ENCODE peak calls at places on chromosomes 6 and 20, in ten cellular contexts. H is neuronal stem cell, M is upper lobe of right lung, N is keratinocyte, A is thoracic aorta, B is esophagus squamous epithelium, Y is breast epithelium, J is cardiac muscle cell, E is pancreas, C is adrenal gland. I is an unnamed sample.
A peak's percentile ranks its signal among the peaks of the same experiment; 100 is the strongest.

GRCh38 chr6:97465877-97466710 is 183.1 kb upstream of the MMS22L start:
- DNase-seq in H (peak; percentile 48), M (no peak), N (no peak), A (no peak), B (no peak), Y (no peak), J (peak; percentile 1), E (no peak), C (no peak), I (no peak)

GRCh38 chr6:53410508-53411258 is 61.9 kb upstream of the ELOVL5 start:
- DNase-seq in H (no peak), M (peak; percentile 73), N (no peak), A (no peak), B (peak; percentile 27), Y (no peak), J (peak; percentile 37), E (no peak), C (peak; percentile 70), I (peak; percentile 79)

GRCh38 chr6:118744261-118744941 is 93.0 kb upstream of the CEP85L start:
- DNase-seq in H (no peak), M (no peak), N (peak; percentile 35), A (no peak), B (no peak), Y (no peak), J (no peak), E (no peak), C (no peak), I (no peak)

GRCh38 chr6:39836621-39837020 is 44.4 kb downstream of the DAAM2 start:
- DNase-seq in H (no peak), M (no peak), N (no peak), A (no peak), B (no peak), Y (no peak), J (no peak), E (no peak), C (no peak), I (no peak)

GRCh38 chr20:22807646-22808045 is 223.3 kb upstream of the FOXA2 start:
- DNase-seq in H (no peak), M (no peak), N (no peak), A (no peak), B (no peak), Y (peak; percentile 54), J (no peak), E (peak; percentile 31), C (no peak), I (no peak)

GRCh38 chr6:148465654-148466053 is 123.0 kb downstream of the SASH1 start:
- DNase-seq in H (no peak), M (no peak), N (no peak), A (no peak), B (no peak), Y (no peak), J (no peak), E (no peak), C (no peak), I (no peak)

GRCh38 chr6:104505838-104506237 is 353.9 kb downstream of the HACE1 start:
- DNase-seq in H (no peak), M (no peak), N (no peak), A (no peak), B (no peak), Y (no peak), J (no peak), E (no peak), C (no peak), I (no peak)

GRCh38 chr6:132733288-132733687 is 19.4 kb upstream of the VNN1 start:
- DNase-seq in H (no peak), M (no peak), N (no peak), A (no peak), B (no peak), Y (no peak), J (no peak), E (no peak), C (no peak), I (no peak)

GRCh38 chr6:32288426-32288825 is 64.6 kb upstream of the NOTCH4 start:
- DNase-seq in H (no peak), M (no peak), N (no peak), A (no peak), B (no peak), Y (no peak), J (no peak), E (no peak), C (no peak), I (no peak)

DNA sequence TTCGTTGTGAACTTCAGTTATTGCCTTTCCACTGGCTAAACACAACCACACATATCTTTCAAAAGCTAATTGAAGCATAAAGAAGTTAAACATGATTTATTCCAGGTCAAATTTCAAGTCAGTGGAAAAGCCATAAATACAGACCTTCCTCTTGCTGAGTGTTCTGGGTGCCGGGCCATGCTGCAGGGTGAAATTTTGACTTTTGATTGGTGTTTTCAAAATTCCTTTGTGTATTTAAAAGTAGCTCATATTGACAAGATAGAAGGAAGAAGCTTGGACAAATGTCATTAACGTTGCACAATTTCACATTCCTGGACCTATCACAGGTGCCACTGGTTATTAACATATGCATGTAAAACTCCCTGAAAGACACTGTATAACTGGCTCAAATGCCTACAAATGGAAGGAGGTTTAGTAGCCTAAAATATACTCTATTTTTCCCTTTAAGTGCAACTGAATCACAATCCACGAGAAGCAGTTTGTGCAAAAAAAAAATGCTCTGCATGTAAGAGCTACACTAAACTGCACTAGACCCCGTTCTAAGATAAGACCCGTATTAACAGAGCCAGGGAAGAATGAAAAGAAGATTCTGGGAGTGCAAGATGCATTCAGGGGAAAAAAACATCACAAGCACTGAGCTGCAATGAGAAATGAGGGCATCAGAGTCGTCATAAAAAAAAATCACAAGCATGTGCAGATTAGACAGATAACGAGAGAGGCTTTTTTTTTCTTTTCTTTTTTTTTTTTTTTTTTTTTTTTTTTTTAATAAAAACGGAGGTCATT is 30.3 kb downstream of the ATXN1 start:
- DNase-seq in H (no peak), M (no peak), N (no peak), A (no peak), B (no peak), Y (no peak), J (peak; percentile 11), E (no peak), C (no peak), I (no peak)
- H3K4me1 ChIP-seq in H (no peaks in the 10 kb centered on the region), M (peaks cover 42% of the 10 kb centered on the region), N (peaks cover 11% of the 10 kb centered on the region), A (peaks cover 15% of the 10 kb centered on the region), B (peaks cover 12% of the 10 kb centered on the region), Y (no peaks in the 10 kb centered on the region), J (peaks cover 10% of the 10 kb centered on the region), E (peaks cover 29% of the 10 kb centered on the region), C (peaks cover 26% of the 10 kb centered on the region), I (no peaks in the 10 kb centered on the region)

DNA sequence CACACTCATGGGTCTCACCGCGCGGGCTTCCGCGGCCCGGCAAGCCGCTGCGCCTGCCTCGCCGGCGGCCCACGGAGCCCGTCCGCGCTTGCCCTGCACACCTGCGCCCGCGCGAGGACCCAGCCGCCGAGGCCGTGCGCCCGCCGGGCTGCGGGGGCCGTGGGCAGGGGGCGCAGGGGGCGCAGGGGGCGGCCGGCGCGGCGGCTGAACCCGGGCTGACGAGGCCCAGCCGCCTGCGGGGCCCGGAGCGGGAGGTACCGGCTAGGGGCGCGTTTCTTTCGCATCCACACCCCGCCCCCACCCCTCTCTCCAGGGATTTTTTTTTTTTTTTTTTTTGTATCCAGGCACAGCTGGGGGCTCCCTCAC is 43.8 kb upstream of the OSTM1 start:
- DNase-seq in H (no peak), M (no peak), N (no peak), A (no peak), B (no peak), Y (no peak), J (no peak), E (no peak), C (no peak), I (no peak)
- H3K4me3 ChIP-seq in H (peak overlapping the region; percentile 34), M (peak overlapping the region; percentile 81), N (peak overlapping the region; percentile 73), A (peak overlapping the region; percentile 81), B (peak overlapping the region; percentile 63), Y (peak overlapping the region; percentile 57), J (no peak overlapping the region), E (peak overlapping the region; percentile 75), C (no peak overlapping the region), I (peak overlapping the region; percentile 65)

GRCh38 chr6:15513131-15513771 is 149.6 kb downstream of the DTNBP1 start:
- DNase-seq in H (no peak), M (no peak), N (no peak), A (no peak), B (no peak), Y (no peak), J (no peak), E (no peak), C (no peak), I (no peak)

GRCh38 chr6:15510121-15510520 is 152.7 kb downstream of the DTNBP1 start:
- DNase-seq in H (no peak), M (peak; percentile 37), N (no peak), A (no peak), B (no peak), Y (no peak), J (no peak), E (no peak), C (no peak), I (no peak)

GRCh38 chr6:15512126-15512525 is 150.7 kb downstream of the DTNBP1 start:
- DNase-seq in H (no peak), M (no peak), N (no peak), A (no peak), B (no peak), Y (no peak), J (peak; percentile 17), E (no peak), C (peak; percentile 46), I (no peak)

GRCh38 chr6:15510536-15511247 is 152.1 kb downstream of the DTNBP1 start:
- DNase-seq in H (no peak), M (no peak), N (no peak), A (no peak), B (no peak), Y (peak; percentile 73), J (no peak), E (no peak), C (no peak), I (no peak)

DNA sequence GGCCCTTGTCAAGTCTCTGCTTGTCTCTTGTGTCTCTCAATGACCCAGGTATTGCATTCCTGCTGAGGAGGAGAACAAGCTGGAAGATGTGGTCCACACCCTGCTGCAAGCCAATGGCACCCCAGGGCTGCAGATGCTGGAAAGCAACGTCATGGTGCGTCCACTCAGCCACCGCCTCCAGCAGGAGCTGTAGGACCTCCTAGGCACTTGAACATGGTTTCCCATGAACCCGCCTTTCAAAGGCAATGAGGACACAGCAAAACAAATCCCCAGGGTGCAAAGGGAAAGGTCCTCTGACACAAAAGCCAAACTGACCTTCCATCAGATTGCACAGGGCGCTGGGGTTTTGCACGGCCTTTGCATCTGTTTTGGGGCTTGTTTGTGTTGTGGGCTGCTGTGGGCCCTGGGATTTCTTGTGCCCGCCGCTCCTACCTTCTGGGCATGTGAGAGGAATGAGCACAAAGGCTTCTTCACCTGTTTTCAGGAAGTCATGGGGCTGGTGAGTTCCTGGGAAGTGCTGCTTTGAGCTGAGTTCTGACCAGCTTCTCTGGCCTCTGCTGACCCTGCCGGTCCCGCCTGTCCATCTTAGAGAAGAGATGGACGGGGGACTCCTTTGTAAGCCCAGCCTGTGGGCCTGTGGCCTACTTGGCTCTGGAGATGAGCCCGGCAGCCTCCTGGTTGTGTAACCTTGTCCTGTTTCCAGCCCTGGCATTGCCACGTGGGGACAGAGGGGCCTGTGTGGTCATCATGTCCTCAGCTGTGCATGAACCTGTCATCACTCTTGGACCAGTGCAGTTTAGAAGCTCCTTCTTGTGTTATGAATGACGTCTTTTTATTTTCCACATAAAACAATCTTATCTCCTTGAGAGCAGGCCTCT is 151.3 kb downstream of the DTNBP1 start:
- DNase-seq in H (no peak), M (no peak), N (no peak), A (no peak), B (no peak), Y (no peak), J (no peak), E (no peak), C (peak; percentile 85), I (no peak)
- H3K27ac ChIP-seq in H (no peak overlapping the region), M (no peak overlapping the region), N (no peak overlapping the region), A (no peak overlapping the region), B (no peak overlapping the region), Y (no peak overlapping the region), J (no peak overlapping the region), E (no peak overlapping the region), C (no peak overlapping the region), I (no peak overlapping the region)

GRCh38 chr20:45037635-45038034 is 63.3 kb downstream of the KCNS1 start:
- DNase-seq in H (no peak), M (no peak), N (no peak), A (no peak), B (no peak), Y (no peak), J (no peak), E (no peak), C (no peak), I (no peak)
- H3K4me1 ChIP-seq in H (no peaks in the 10 kb centered on the region), M (peaks cover 35% of the 10 kb centered on the region), N (peaks cover 62% of the 10 kb centered on the region), A (peaks cover 12% of the 10 kb centered on the region), B (peaks cover 10% of the 10 kb centered on the region), Y (no peaks in the 10 kb centered on the region), J (no peaks in the 10 kb centered on the region), E (peaks cover 18% of the 10 kb centered on the region), C (peaks cover 20% of the 10 kb centered on the region), I (no peaks in the 10 kb centered on the region)

I was measured in Peyer's patch.